ENCODE peak calls at places on chromosomes 4 and X, in seven cellular contexts. L is cardiac muscle cell; A is heart right ventricle; J is neural progenitor cell; X is CD8-positive, alpha-beta T cell; T is fibroblast of mammary gland; B is choroid plexus epithelial cell. G is an unnamed sample.

GRCh38 chrX:3295731-3296130 is 50.7 kb downstream of the MXRA5 start:
- DNase-seq in A (no peak), T (peak; percentile 24), B (peak; percentile 13), J (peak; percentile 44), X (no peak), L (peak; percentile 0), G (no peak)

GRCh38 chr4:22179124-22179874 is 230.7 kb upstream of the KCNIP4 start:
- DNase-seq in A (no peak), J (no peak), T (peak; percentile 97), L (no peak), X (no peak), B (peak; percentile 30), G (no peak)

GRCh38 chr4:142549248-142549647 is 296.9 kb downstream of the INPP4B start:
- DNase-seq in T (no peak), A (no peak), B (no peak), L (no peak), J (no peak), X (no peak), G (no peak)

GRCh38 chrX:38929966-38930421 is 128.7 kb downstream of the MID1IP1 start:
- DNase-seq in X (no peak), A (no peak), B (peak; percentile 5), L (peak; percentile 5), J (no peak), T (peak; percentile 91), G (no peak)

GRCh38 chrX:150870059-150870458 is 28.4 kb downstream of the CD99L2 start:
- DNase-seq in B (no peak), T (no peak), J (no peak), L (no peak), A (no peak), X (no peak), G (no peak)

GRCh38 chrX:96682516-96682915 is 2.1 kb upstream of the DIAPH2 start:
- DNase-seq in B (no peak), T (no peak), J (no peak), A (no peak), X (no peak), L (no peak), G (no peak)

GRCh38 chrX:56219702-56220101 is 12.5 kb upstream of the KLF8 start:
- DNase-seq in B (peak; percentile 1), J (peak; percentile 4), X (no peak), L (no peak), A (no peak), T (peak; percentile 33), G (no peak)

GRCh38 chr4:98749206-98749605 is 90.8 kb upstream of the TSPAN5 start:
- DNase-seq in X (no peak), T (peak; percentile 63), L (no peak), B (no peak), A (no peak), J (no peak), G (no peak)

GRCh38 chr4:121707344-121707743 is 10.6 kb upstream of the ANXA5 start:
- DNase-seq in T (no peak), A (no peak), B (no peak), X (no peak), L (no peak), J (no peak), G (no peak)

GRCh38 chrX:133413218-133413925 is 1.9 kb downstream of the GPC4 start:
- DNase-seq in X (no peak), L (peak; percentile 63), T (no peak), B (no peak), J (peak; percentile 45), A (peak; percentile 9), G (no peak)

GRCh38 chrX:133410555-133410954 is 4.7 kb downstream of the GPC4 start:
- DNase-seq in A (no peak), J (no peak), X (no peak), T (no peak), L (no peak), B (no peak), G (no peak)

GRCh38 chrX:133412246-133412645 is 3.0 kb downstream of the GPC4 start:
- DNase-seq in T (peak; percentile 38), B (peak; percentile 56), J (peak; percentile 55), L (no peak), X (no peak), A (no peak), G (no peak)

GRCh38 chrX:133414399-133415275 is 652 bp downstream of the GPC4 start:
- DNase-seq in T (peak; percentile 7), A (peak; percentile 31), B (no peak), X (no peak), J (peak; percentile 64), L (peak; percentile 70), G (no peak)

DNA sequence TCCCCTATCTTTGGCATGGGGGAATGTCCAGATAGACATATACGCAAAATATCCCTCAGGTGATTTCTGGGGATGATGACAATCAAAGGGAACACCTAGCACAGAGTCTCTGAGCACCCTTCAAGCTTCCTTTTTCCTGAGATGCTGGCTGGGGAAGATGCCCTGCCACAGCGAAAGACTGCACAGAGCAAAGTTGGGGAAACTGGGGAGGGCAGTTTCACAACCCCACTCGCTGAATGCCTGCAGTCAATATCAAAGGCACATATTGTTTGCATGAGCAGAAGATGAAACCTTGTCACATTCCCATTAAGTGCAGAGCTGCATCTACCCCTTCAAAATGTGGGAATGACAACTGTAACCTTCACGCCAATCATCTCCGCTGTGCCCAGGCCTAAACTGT is 2.6 kb downstream of the GPC4 start:
- DNase-seq in L (no peak), X (no peak), A (no peak), T (no peak), J (no peak), B (no peak), G (no peak)
- TF ChIP-seq CTCF in L (no peak), X (no peak), A (no peak), T (no peak), J (no peak), B (no peak), G (no peak)

DNA sequence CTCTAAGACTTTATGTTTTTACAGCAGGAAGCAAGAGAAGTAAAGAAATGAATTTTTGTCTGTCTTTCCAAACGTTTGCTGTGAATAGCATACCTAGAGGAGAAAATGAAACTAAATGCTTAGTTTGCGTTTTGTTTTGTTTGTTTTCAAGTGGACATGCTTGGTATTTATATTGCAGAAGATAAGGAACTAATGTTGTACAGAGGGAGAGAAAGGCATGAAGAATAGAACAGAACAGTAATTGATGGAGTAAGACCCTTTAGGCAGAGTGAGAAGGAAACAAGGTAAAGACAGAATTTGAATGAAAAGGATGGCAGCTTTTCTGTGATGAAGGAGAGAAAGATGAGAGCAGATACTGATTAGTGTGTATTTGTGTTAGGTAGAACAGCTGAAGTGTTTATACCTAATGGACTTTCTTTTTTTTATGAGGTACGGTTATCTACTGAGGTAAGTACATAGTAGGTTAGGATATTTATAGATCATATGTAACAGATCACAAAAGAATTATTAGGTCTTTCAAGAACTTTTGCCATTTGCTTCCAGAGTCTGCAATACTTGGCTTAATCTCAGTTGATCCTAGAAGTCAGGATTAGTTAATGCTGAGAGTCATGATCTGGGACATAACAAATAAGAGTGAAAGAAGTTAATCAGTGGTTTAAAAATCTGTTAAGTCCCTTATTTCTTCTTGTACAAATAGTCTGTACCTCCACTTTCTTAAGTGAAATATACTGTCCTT is 36.9 kb downstream of the FABP2 start:
- DNase-seq in A (no peak), L (no peak), T (peak; percentile 32), J (no peak), B (peak; percentile 66), X (no peak), G (no peak)
- H3K4me3 ChIP-seq in A (no peak overlapping the region), L (no peak overlapping the region), T (peak overlapping the region; percentile 8), J (no peak overlapping the region), B (peak overlapping the region; percentile 40), X (no peak overlapping the region), G (peak overlapping the region; percentile 21)

GRCh38 chr4:24806206-24806990 is 11.0 kb downstream of the SOD3 start:
- DNase-seq in X (no peak), A (no peak), L (no peak), J (no peak), T (no peak), B (no peak), G (no peak)
- TF ChIP-seq CTCF in X (no peak), A (no peak), L (no peak), J (no peak), T (no peak), B (no peak), G (no peak)

GRCh38 chr4:118955515-118955914 is 66.9 kb downstream of the SYNPO2 start:
- DNase-seq in T (peak; percentile 71), L (no peak), B (peak; percentile 81), X (no peak), A (no peak), J (no peak), G (no peak)
- H3K4me3 ChIP-seq in T (no peak overlapping the region), L (no peak overlapping the region), B (no peak overlapping the region), X (no peak overlapping the region), A (no peak overlapping the region), J (no peak overlapping the region), G (no peak overlapping the region)

GRCh38 chr4:15756361-15756861 is 21.7 kb upstream of the CD38 start:
- DNase-seq in T (peak; percentile 8), X (peak; percentile 44), J (no peak), A (no peak), L (no peak), B (peak; percentile 73), G (no peak)
- TF ChIP-seq CTCF in T (no peak), X (peak; percentile 77), J (no peak), A (no peak), L (peak; percentile 50), B (peak; percentile 83), G (no peak)

DNA sequence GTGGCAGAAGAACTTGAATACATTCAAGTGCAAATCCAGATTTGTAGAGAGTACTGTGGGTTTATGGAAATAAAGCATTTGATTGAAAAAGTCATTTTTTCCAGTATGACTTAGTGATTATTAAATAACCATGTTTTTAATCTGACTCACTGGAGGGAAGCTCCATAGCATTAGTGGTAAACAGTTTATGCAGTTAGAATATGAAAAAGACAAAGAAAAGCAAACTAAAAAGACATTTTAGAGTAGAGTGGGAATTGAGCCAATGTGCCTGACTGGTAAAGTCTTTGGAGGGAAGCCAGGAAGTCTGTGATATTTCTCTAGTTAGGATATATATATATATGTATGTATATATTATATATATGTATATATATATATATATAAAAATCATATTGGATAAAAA is 53.4 kb downstream of the FAT4 start:
- DNase-seq in L (no peak), X (no peak), J (no peak), T (peak; percentile 63), B (peak; percentile 66), A (no peak), G (no peak)
- H3K4me3 ChIP-seq in L (no peak overlapping the region), X (no peak overlapping the region), J (no peak overlapping the region), T (peak overlapping the region; percentile 38), B (no peak overlapping the region), A (peak overlapping the region; percentile 43), G (peak overlapping the region; percentile 57)

G was measured in dorsolateral prefrontal cortex.